ENCODE peak calls at places on chromosomes 7 and 10, in six cellular contexts. One of them, this sample, is unnamed.

GRCh38 chr10:88106348-88106747 is 242.9 kb downstream of the PTEN start:
- DNase-seq in IMR-90: no peak
- DNase-seq in H9: no peak
- DNase-seq in H1: no peak
- DNase-seq in neuronal stem cell: no peak
- DNase-seq in mesenchymal stem cell: no peak
- DNase-seq in this sample: no peak

GRCh38 chr7:113404245-113404644 is 285.9 kb upstream of the SMIM30 start:
- DNase-seq in neuronal stem cell: peak; percentile 18
- DNase-seq in mesenchymal stem cell: no peak
- DNase-seq in IMR-90: no peak
- DNase-seq in H9: peak; percentile 35
- DNase-seq in H1: peak; percentile 13
- DNase-seq in this sample: peak; percentile 39

GRCh38 chr7:22617166-22617565 is 109.8 kb upstream of the IL6 start:
- DNase-seq in mesenchymal stem cell: no peak
- DNase-seq in H1: no peak
- DNase-seq in H9: no peak
- DNase-seq in neuronal stem cell: no peak
- DNase-seq in IMR-90: no peak
- DNase-seq in this sample: peak; percentile 47

GRCh38 chr7:50335795-50336754 is 31.6 kb downstream of the IKZF1 start:
- DNase-seq in mesenchymal stem cell: no peak
- DNase-seq in IMR-90: no peak
- DNase-seq in H1: no peak
- DNase-seq in H9: no peak
- DNase-seq in neuronal stem cell: no peak
- DNase-seq in this sample: no peak

GRCh38 chr7:116280803-116281202 is 70.5 kb downstream of the TES start:
- DNase-seq in mesenchymal stem cell: no peak
- DNase-seq in IMR-90: no peak
- DNase-seq in H1: no peak
- DNase-seq in neuronal stem cell: no peak
- DNase-seq in H9: no peak
- DNase-seq in this sample: no peak

GRCh38 chr7:102468416-102469350 is 3.9 kb downstream of the LRWD1 start:
- DNase-seq in H9: no peak
- DNase-seq in IMR-90: no peak
- DNase-seq in neuronal stem cell: no peak
- DNase-seq in mesenchymal stem cell: no peak
- DNase-seq in H1: no peak
- DNase-seq in this sample: no peak

GRCh38 chr10:4545077-4545476 is 280.9 kb upstream of the AKR1E2 start:
- DNase-seq in IMR-90: no peak
- DNase-seq in H9: no peak
- DNase-seq in mesenchymal stem cell: no peak
- DNase-seq in neuronal stem cell: no peak
- DNase-seq in H1: no peak
- DNase-seq in this sample: no peak

GRCh38 chr7:55129409-55130078 is 110.7 kb downstream of the EGFR start:
- DNase-seq in mesenchymal stem cell: peak; percentile 87
- DNase-seq in H1: no peak
- DNase-seq in H9: no peak
- DNase-seq in IMR-90: peak; percentile 79
- DNase-seq in neuronal stem cell: no peak
- DNase-seq in this sample: peak; percentile 49

GRCh38 chr10:82278401-82279182 is 403.6 kb downstream of the NRG3 start:
- DNase-seq in neuronal stem cell: no peak
- DNase-seq in IMR-90: no peak
- DNase-seq in H1: no peak
- DNase-seq in mesenchymal stem cell: no peak
- DNase-seq in H9: no peak
- DNase-seq in this sample: no peak

GRCh38 chr10:111112333-111112732 is 35.5 kb downstream of the ADRA2A start:
- DNase-seq in mesenchymal stem cell: no peak
- DNase-seq in neuronal stem cell: no peak
- DNase-seq in H1: no peak
- DNase-seq in H9: no peak
- DNase-seq in IMR-90: no peak
- DNase-seq in this sample: no peak

DNA sequence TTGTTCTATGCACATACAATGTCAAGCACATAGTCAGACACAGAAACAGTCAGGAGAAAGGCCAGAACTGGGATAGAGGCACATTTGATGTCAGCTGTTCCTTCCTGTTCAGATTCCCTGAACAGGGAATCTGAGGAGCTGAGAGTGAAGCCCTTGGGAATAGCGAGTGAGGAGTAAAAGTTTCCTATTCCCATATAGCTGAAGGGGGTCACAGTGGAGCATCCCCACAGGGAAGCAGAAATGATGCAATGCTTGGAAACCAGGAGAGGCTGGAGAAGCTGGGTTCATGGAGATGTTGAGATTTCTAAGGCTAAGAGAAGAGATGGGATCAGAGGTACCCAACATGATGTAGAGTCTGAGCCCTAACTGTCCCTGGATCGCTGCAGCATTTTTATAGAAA is 11.3 kb upstream of the PRXL2A start:
- DNase-seq in mesenchymal stem cell: no peak
- DNase-seq in H1: no peak
- DNase-seq in neuronal stem cell: no peak
- DNase-seq in IMR-90: no peak
- DNase-seq in H9: no peak
- DNase-seq in this sample: no peak
- H3K14ac ChIP-seq in mesenchymal stem cell: no peak overlapping the region
- H3K14ac ChIP-seq in H1: no peak overlapping the region
- H3K14ac ChIP-seq in neuronal stem cell: no peak overlapping the region
- H3K14ac ChIP-seq in IMR-90: no peak overlapping the region
- H3K14ac ChIP-seq in H9: no peak overlapping the region
- H3K14ac ChIP-seq in this sample: no peak overlapping the region

GRCh38 chr7:106773228-106773627 is 91.9 kb upstream of the PIK3CG start:
- DNase-seq in H1: no peak
- DNase-seq in neuronal stem cell: no peak
- DNase-seq in H9: no peak
- DNase-seq in mesenchymal stem cell: no peak
- DNase-seq in IMR-90: no peak
- DNase-seq in this sample: no peak
- H4K91ac ChIP-seq in H1: no peak overlapping the region
- H4K91ac ChIP-seq in neuronal stem cell: no peak overlapping the region
- H4K91ac ChIP-seq in H9: no peak overlapping the region
- H4K91ac ChIP-seq in mesenchymal stem cell: peak overlapping the region; percentile 84
- H4K91ac ChIP-seq in IMR-90: peak overlapping the region; percentile 71
- H4K91ac ChIP-seq in this sample: peak overlapping the region; percentile 5

GRCh38 chr10:59905735-59906416 is 480 bp downstream of the CCDC6 start:
- DNase-seq in neuronal stem cell: no peak
- DNase-seq in H9: no peak
- DNase-seq in IMR-90: no peak
- DNase-seq in H1: no peak
- DNase-seq in mesenchymal stem cell: peak; percentile 14
- DNase-seq in this sample: no peak
- H3K18ac ChIP-seq in neuronal stem cell: peak overlapping the region; percentile 98
- H3K18ac ChIP-seq in H9: peak overlapping the region; percentile 61
- H3K18ac ChIP-seq in IMR-90: no peak overlapping the region
- H3K18ac ChIP-seq in H1: peak overlapping the region; percentile 81
- H3K18ac ChIP-seq in mesenchymal stem cell: peak overlapping the region; percentile 82
- H3K18ac ChIP-seq in this sample: peak overlapping the region; percentile 90

GRCh38 chr7:19009241-19009935 is 108.0 kb downstream of the TWIST1 start:
- DNase-seq in H9: no peak
- DNase-seq in H1: no peak
- DNase-seq in IMR-90: peak; percentile 71
- DNase-seq in neuronal stem cell: no peak
- DNase-seq in mesenchymal stem cell: peak; percentile 14
- DNase-seq in this sample: no peak
- H3K14ac ChIP-seq in H9: no peak overlapping the region
- H3K14ac ChIP-seq in H1: no peak overlapping the region
- H3K14ac ChIP-seq in IMR-90: peak overlapping the region; percentile 20
- H3K14ac ChIP-seq in neuronal stem cell: no peak overlapping the region
- H3K14ac ChIP-seq in mesenchymal stem cell: no peak overlapping the region
- H3K14ac ChIP-seq in this sample: no peak overlapping the region

GRCh38 chr7:96308253-96308949 is 13.5 kb downstream of the SLC25A13 start:
- DNase-seq in H1: no peak
- DNase-seq in mesenchymal stem cell: no peak
- DNase-seq in neuronal stem cell: no peak
- DNase-seq in IMR-90: no peak
- DNase-seq in H9: peak; percentile 58
- DNase-seq in this sample: no peak
- H4K91ac ChIP-seq in H1: no peak overlapping the region
- H4K91ac ChIP-seq in mesenchymal stem cell: no peak overlapping the region
- H4K91ac ChIP-seq in neuronal stem cell: no peak overlapping the region
- H4K91ac ChIP-seq in IMR-90: no peak overlapping the region
- H4K91ac ChIP-seq in H9: no peak overlapping the region
- H4K91ac ChIP-seq in this sample: no peak overlapping the region

DNA sequence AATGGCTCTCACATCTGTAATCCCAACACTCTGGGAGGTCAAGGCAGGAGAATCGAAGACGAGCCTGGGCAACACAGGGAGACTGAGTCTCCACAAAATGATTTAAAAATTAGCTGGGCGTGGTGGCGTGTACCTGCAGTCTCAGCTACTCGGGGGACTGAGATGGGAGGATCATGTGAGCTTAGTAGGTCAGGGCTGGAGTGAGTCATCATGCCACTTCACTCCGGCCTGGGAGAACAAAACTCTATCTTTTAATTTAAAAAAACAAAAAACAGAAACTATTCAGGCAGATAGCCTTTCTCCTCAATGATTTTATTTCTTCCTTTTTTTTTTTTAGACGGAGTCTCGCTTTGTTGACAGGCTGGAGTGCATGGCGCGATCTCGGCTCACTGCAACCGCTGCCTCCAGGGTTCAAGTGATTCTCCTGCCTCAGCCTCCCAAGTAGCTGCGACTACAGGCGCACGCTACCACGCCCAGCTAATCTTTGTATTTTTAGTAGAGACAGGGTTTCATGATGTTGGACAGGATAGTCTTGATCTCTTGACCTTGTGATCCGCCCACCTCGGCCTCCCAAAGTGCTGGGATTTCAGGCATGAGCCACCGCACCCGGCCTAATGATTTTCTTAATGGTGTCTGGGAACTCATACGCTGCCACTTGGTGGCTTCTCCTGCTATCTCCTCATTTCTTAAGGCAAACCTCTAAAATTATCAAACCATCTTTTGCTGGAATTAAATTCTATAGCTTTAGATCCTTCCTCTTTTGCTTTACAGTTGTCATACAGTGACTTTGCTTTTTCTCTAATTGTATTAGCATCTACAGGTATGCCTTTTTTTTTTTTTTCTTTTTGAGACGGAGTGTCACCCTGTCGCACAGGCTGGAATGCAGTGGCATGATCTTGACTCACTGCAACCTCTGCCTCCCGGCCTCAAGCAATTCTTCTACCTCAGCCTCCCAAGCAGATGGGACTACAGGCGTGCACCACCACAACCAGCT is 22.9 kb downstream of the SRPK2 start:
- DNase-seq in neuronal stem cell: no peak
- DNase-seq in IMR-90: no peak
- DNase-seq in H1: no peak
- DNase-seq in H9: no peak
- DNase-seq in mesenchymal stem cell: no peak
- DNase-seq in this sample: peak; percentile 29
- H3K18ac ChIP-seq in neuronal stem cell: no peak overlapping the region
- H3K18ac ChIP-seq in IMR-90: no peak overlapping the region
- H3K18ac ChIP-seq in H1: no peak overlapping the region
- H3K18ac ChIP-seq in H9: no peak overlapping the region
- H3K18ac ChIP-seq in mesenchymal stem cell: no peak overlapping the region
- H3K18ac ChIP-seq in this sample: no peak overlapping the region

GRCh38 chr7:138000081-138000701 is 1.7 kb downstream of the CREB3L2 start:
- DNase-seq in H1: no peak
- DNase-seq in neuronal stem cell: peak; percentile 78
- DNase-seq in IMR-90: peak; percentile 98
- DNase-seq in H9: peak; percentile 46
- DNase-seq in mesenchymal stem cell: peak; percentile 97
- DNase-seq in this sample: peak; percentile 92
- H3K14ac ChIP-seq in H1: no peak overlapping the region
- H3K14ac ChIP-seq in neuronal stem cell: no peak overlapping the region
- H3K14ac ChIP-seq in IMR-90: peak overlapping the region; percentile 93
- H3K14ac ChIP-seq in H9: no peak overlapping the region
- H3K14ac ChIP-seq in mesenchymal stem cell: no peak overlapping the region
- H3K14ac ChIP-seq in this sample: peak overlapping the region; percentile 45

GRCh38 chr10:1174022-1174421 is 117.8 kb downstream of the WDR37 start:
- DNase-seq in mesenchymal stem cell: no peak
- DNase-seq in H9: no peak
- DNase-seq in neuronal stem cell: no peak
- DNase-seq in IMR-90: no peak
- DNase-seq in H1: no peak
- DNase-seq in this sample: no peak

GRCh38 chr10:1171586-1171985 is 115.4 kb downstream of the WDR37 start:
- DNase-seq in IMR-90: no peak
- DNase-seq in mesenchymal stem cell: no peak
- DNase-seq in H1: no peak
- DNase-seq in neuronal stem cell: no peak
- DNase-seq in H9: no peak
- DNase-seq in this sample: no peak

GRCh38 chr10:1172256-1172975 is 116.2 kb downstream of the WDR37 start:
- DNase-seq in neuronal stem cell: no peak
- DNase-seq in mesenchymal stem cell: no peak
- DNase-seq in IMR-90: no peak
- DNase-seq in H9: no peak
- DNase-seq in H1: no peak
- DNase-seq in this sample: no peak

GRCh38 chr10:1171182-1171581 is 115.0 kb downstream of the WDR37 start:
- DNase-seq in H1: no peak
- DNase-seq in IMR-90: no peak
- DNase-seq in neuronal stem cell: no peak
- DNase-seq in mesenchymal stem cell: no peak
- DNase-seq in H9: no peak
- DNase-seq in this sample: no peak

GRCh38 chr10:1173091-1173490 is 116.9 kb downstream of the WDR37 start:
- DNase-seq in H9: no peak
- DNase-seq in mesenchymal stem cell: no peak
- DNase-seq in IMR-90: no peak
- DNase-seq in H1: no peak
- DNase-seq in neuronal stem cell: no peak
- DNase-seq in this sample: no peak
- H4K91ac ChIP-seq in H9: no peak overlapping the region
- H4K91ac ChIP-seq in mesenchymal stem cell: no peak overlapping the region
- H4K91ac ChIP-seq in IMR-90: no peak overlapping the region
- H4K91ac ChIP-seq in H1: peak overlapping the region; percentile 77
- H4K91ac ChIP-seq in neuronal stem cell: no peak overlapping the region
- H4K91ac ChIP-seq in this sample: no peak overlapping the region

DNA sequence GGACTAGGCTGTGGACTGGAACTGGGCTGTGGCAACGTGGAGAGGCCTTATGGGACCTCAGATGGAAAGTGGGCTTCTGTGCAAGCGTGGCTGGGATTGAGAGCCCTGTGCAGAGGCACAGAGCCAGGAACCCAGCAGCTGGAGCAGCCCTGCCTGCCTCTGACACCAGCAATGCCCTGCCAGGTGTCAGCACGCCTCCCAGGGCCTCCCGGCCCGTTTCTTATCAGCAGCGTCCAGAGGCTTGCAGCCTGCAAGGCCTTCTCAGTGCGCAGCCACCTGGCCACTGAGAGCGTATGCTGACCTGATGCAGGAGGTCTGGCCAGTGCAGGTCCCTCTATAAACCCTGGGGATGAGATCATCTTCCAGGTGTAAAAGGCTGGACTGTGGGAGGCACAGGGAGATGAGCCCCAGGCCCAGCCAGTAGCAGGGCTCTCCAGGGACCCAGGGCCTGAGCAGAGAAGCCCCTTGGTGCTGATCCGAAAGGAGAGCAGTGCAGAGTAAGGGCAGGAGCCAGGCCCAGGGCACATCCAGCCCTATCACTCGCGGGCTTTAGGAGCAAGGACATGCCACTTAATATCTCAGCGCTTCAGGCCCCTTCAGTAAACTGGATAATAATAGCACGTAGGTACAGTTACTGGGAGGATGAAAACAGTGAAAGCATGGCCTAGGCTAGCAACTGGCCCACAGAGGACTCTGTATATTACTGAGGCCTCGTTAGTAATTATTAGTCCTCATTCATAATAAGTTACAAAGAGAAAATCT is 38.8 kb upstream of the ANTXRL start:
- DNase-seq in IMR-90: no peak
- DNase-seq in neuronal stem cell: no peak
- DNase-seq in H9: peak; percentile 14
- DNase-seq in H1: no peak
- DNase-seq in mesenchymal stem cell: no peak
- DNase-seq in this sample: no peak
- H3K18ac ChIP-seq in IMR-90: peak overlapping the region; percentile 18
- H3K18ac ChIP-seq in neuronal stem cell: no peak overlapping the region
- H3K18ac ChIP-seq in H9: no peak overlapping the region
- H3K18ac ChIP-seq in H1: no peak overlapping the region
- H3K18ac ChIP-seq in mesenchymal stem cell: no peak overlapping the region
- H3K18ac ChIP-seq in this sample: no peak overlapping the region

This sample was measured in trophoblast cell.